ENCODE peak calls at places on chromosomes 4 and X, in ten cellular contexts. H, K, U, E, G, N, B, Q, C and L are unnamed samples.
A peak's percentile ranks its signal among the peaks of the same experiment; 100 is the strongest.

GRCh38 chr4:6892190-6892908 is 17.3 kb upstream of the TBC1D14 start:
- ATAC-seq in H (peak; percentile 83), K (peak; percentile 71), U (peak; percentile 82), E (peak; percentile 85), G (peak; percentile 64), N (peak; percentile 15), B (peak; percentile 86), Q (peak; percentile 30), C (peak; percentile 84), L (peak; percentile 68)

GRCh38 chrX:132270699-132271098 is 51.5 kb upstream of the RAP2C start:
- ATAC-seq in H (peak; percentile 86), K (peak; percentile 26), U (no peak), E (no peak), G (no peak), N (peak; percentile 71), B (no peak), Q (peak; percentile 78), C (no peak), L (peak; percentile 91)

GRCh38 chrX:97863261-97863660 is 979.6 kb downstream of the RPA4 start:
- ATAC-seq in H (no peak), K (no peak), U (no peak), E (no peak), G (no peak), N (no peak), B (no peak), Q (no peak), C (no peak), L (no peak)

GRCh38 chrX:70979136-70979762 is 48.4 kb upstream of the SLC7A3 start:
- ATAC-seq in H (peak; percentile 39), K (peak; percentile 40), U (peak; percentile 39), E (no peak), G (no peak), N (no peak), B (no peak), Q (no peak), C (no peak), L (no peak)

GRCh38 chrX:74179499-74179898 is 124.5 kb upstream of the ZCCHC13 start:
- ATAC-seq in H (no peak), K (no peak), U (no peak), E (no peak), G (peak; percentile 56), N (no peak), B (no peak), Q (no peak), C (no peak), L (no peak)

GRCh38 chrX:29269390-29269789 is 682.1 kb downstream of the IL1RAPL1 start:
- ATAC-seq in H (no peak), K (no peak), U (no peak), E (no peak), G (no peak), N (no peak), B (no peak), Q (no peak), C (no peak), L (no peak)

GRCh38 chr4:113845138-113845537 is 83.6 kb upstream of the CAMK2D start:
- ATAC-seq in H (peak; percentile 43), K (no peak), U (no peak), E (no peak), G (no peak), N (no peak), B (no peak), Q (no peak), C (no peak), L (no peak)

GRCh38 chr4:119709418-119709817 is 80.8 kb upstream of the PDE5A start:
- ATAC-seq in H (no peak), K (no peak), U (no peak), E (no peak), G (peak; percentile 65), N (no peak), B (no peak), Q (no peak), C (no peak), L (no peak)

GRCh38 chr4:56681158-56681848 is at the start of gene HOPX:
- ATAC-seq in H (peak; percentile 78), K (peak; percentile 90), U (peak; percentile 88), E (peak; percentile 96), G (peak; percentile 61), N (peak; percentile 84), B (peak; percentile 93), Q (peak; percentile 85), C (peak; percentile 79), L (no peak)

GRCh38 chr4:55819634-55820033 is at the start of gene EXOC1L:
- ATAC-seq in H (peak; percentile 65), K (peak; percentile 36), U (no peak), E (no peak), G (no peak), N (no peak), B (no peak), Q (no peak), C (no peak), L (peak; percentile 39)

GRCh38 chrX:42119076-42119475 is 195.7 kb upstream of the CASK start:
- ATAC-seq in H (no peak), K (no peak), U (no peak), E (no peak), G (no peak), N (no peak), B (no peak), Q (no peak), C (no peak), L (no peak)

GRCh38 chr4:108532187-108532586 is 88.2 kb upstream of the RPL34 start:
- ATAC-seq in H (no peak), K (no peak), U (no peak), E (peak; percentile 52), G (peak; percentile 77), N (no peak), B (peak; percentile 39), Q (no peak), C (no peak), L (no peak)

GRCh38 chr4:87419578-87420249 is 2.7 kb upstream of the NUDT9 start:
- ATAC-seq in H (no peak), K (no peak), U (no peak), E (no peak), G (peak; percentile 17), N (no peak), B (no peak), Q (no peak), C (no peak), L (no peak)

GRCh38 chr4:71456841-71457240 is 118.0 kb downstream of the SLC4A4 start:
- ATAC-seq in H (peak; percentile 92), K (no peak), U (no peak), E (no peak), G (peak; percentile 67), N (peak; percentile 96), B (no peak), Q (peak; percentile 93), C (no peak), L (no peak)

GRCh38 chr4:183987529-183987946 is 82.4 kb downstream of the STOX2 start:
- ATAC-seq in H (peak; percentile 86), K (peak; percentile 87), U (no peak), E (peak; percentile 12), G (peak; percentile 87), N (peak; percentile 91), B (no peak), Q (peak; percentile 85), C (no peak), L (peak; percentile 81)

GRCh38 chrX:102959471-102959870 is 22.4 kb downstream of the RAB40AL start:
- ATAC-seq in H (no peak), K (no peak), U (no peak), E (no peak), G (no peak), N (no peak), B (no peak), Q (no peak), C (no peak), L (no peak)

GRCh38 chrX:145936769-145937168 is 119.1 kb downstream of the SLITRK2 start:
- ATAC-seq in H (no peak), K (no peak), U (no peak), E (no peak), G (no peak), N (no peak), B (no peak), Q (no peak), C (no peak), L (no peak)

GRCh38 chrX:140967036-140967435 is 35.4 kb upstream of the SPANXB1 start:
- ATAC-seq in H (no peak), K (peak; percentile 82), U (no peak), E (no peak), G (no peak), N (no peak), B (no peak), Q (no peak), C (no peak), L (no peak)

GRCh38 chrX:41734530-41734929 is 10.5 kb downstream of the GPR82 start:
- ATAC-seq in H (no peak), K (peak; percentile 40), U (peak; percentile 34), E (peak; percentile 46), G (no peak), N (no peak), B (peak; percentile 29), Q (peak; percentile 42), C (peak; percentile 26), L (no peak)

GRCh38 chrX:51776851-51777250 is 33.6 kb downstream of the GSPT2 start:
- ATAC-seq in H (no peak), K (no peak), U (no peak), E (no peak), G (no peak), N (no peak), B (no peak), Q (no peak), C (no peak), L (no peak)

GRCh38 chr4:138669479-138670165 is 346.0 kb upstream of the NOCT start:
- ATAC-seq in H (no peak), K (no peak), U (no peak), E (no peak), G (no peak), N (no peak), B (no peak), Q (no peak), C (no peak), L (no peak)

GRCh38 chrX:119676949-119677653 is 15.9 kb downstream of the SEPTIN6 start:
- ATAC-seq in H (peak; percentile 66), K (no peak), U (no peak), E (no peak), G (peak; percentile 49), N (no peak), B (no peak), Q (no peak), C (no peak), L (peak; percentile 62)